ENCODE peak calls at places on chromosomes 11 and 22, in six cellular contexts. K is K562, D is HepG2, X is upper lobe of left lung, B is A549, I is GM12878. A is an unnamed sample.
A peak's percentile ranks its signal among the peaks of the same experiment; 100 is the strongest.

GRCh38 chr22:32776397-32776796 is 25.1 kb upstream of the TIMP3 start:
- ATAC-seq in K (no peak), D (no peak), X (no peak), B (no peak), I (no peak), A (no peak)

GRCh38 chr11:81870066-81870412 is 863.6 kb downstream of the FAM181B start:
- ATAC-seq in K (no peak), D (no peak), X (peak; percentile 15), B (no peak), I (peak; percentile 78), A (no peak)

GRCh38 chr11:14852571-14853177 is 39.4 kb downstream of the CYP2R1 start:
- ATAC-seq in K (peak; percentile 98), D (no peak), X (no peak), B (no peak), I (no peak), A (no peak)

GRCh38 chr22:31247726-31248125 is 35.6 kb downstream of the LIMK2 start:
- ATAC-seq in K (no peak), D (no peak), X (peak; percentile 3), B (no peak), I (no peak), A (no peak)

GRCh38 chr22:24431309-24432034 is 4.1 kb downstream of the ADORA2A start:
- ATAC-seq in K (no peak), D (no peak), X (no peak), B (no peak), I (no peak), A (no peak)

GRCh38 chr11:123168236-123168635 is 26.8 kb downstream of the CLMP start:
- ATAC-seq in K (no peak), D (no peak), X (no peak), B (no peak), I (no peak), A (no peak)

GRCh38 chr22:45235101-45235777 is 5.5 kb downstream of the KIAA0930 start:
- ATAC-seq in K (no peak), D (no peak), X (peak; percentile 17), B (no peak), I (peak; percentile 92), A (no peak)

GRCh38 chr11:128468106-128468505 is 119.3 kb downstream of the ETS1 start:
- ATAC-seq in K (no peak), D (no peak), X (no peak), B (no peak), I (no peak), A (no peak)

GRCh38 chr11:108069947-108070346 is 51.4 kb upstream of the ACAT1 start:
- ATAC-seq in K (no peak), D (no peak), X (no peak), B (no peak), I (peak; percentile 88), A (no peak)

GRCh38 chr22:35642305-35642741 is 5.9 kb upstream of the APOL6 start:
- ATAC-seq in K (no peak), D (peak; percentile 57), X (no peak), B (peak; percentile 50), I (no peak), A (no peak)

GRCh38 chr22:46578251-46578823 is 40.9 kb upstream of the CELSR1 start:
- ATAC-seq in K (peak; percentile 56), D (peak; percentile 11), X (no peak), B (no peak), I (peak; percentile 24), A (no peak)

GRCh38 chr11:86790867-86791849 is 9.2 kb upstream of the PRSS23 start:
- ATAC-seq in K (no peak), D (no peak), X (no peak), B (no peak), I (no peak), A (no peak)

GRCh38 chr22:48586799-48587185 is 1240.9 kb downstream of the BRD1 start:
- ATAC-seq in K (no peak), D (no peak), X (no peak), B (no peak), I (no peak), A (no peak)

GRCh38 chr11:130118636-130119387 is 40.8 kb upstream of the ST14 start:
- ATAC-seq in K (no peak), D (peak; percentile 76), X (no peak), B (no peak), I (peak; percentile 79), A (no peak)

DNA sequence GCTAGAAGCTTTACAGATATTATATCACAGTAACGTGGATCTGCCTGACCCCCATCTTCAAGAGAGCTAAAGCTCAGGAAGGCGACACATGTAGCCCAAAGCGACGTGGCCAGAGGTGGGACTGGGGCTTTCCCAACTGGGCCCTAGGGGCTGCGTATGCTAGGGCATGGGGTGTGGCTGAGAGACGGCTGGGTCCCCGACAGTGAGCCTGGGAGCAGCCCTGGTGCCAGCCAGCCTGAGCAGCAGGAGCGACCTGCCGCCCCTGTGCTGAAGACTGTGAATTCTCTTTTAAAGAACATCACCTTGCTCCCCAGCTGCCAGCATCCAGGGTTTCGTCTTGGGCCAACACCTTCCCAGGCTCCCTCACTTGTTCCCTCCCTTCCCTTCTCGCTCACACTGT is 32.9 kb upstream of the CYP2D6 start:
- ATAC-seq in K (no peak), D (no peak), X (no peak), B (no peak), I (no peak), A (no peak)
- TF ChIP-seq EP300 in K (no peak), D (no peak), X (no peak), B (no peak), I (no peak), A (no peak)

DNA sequence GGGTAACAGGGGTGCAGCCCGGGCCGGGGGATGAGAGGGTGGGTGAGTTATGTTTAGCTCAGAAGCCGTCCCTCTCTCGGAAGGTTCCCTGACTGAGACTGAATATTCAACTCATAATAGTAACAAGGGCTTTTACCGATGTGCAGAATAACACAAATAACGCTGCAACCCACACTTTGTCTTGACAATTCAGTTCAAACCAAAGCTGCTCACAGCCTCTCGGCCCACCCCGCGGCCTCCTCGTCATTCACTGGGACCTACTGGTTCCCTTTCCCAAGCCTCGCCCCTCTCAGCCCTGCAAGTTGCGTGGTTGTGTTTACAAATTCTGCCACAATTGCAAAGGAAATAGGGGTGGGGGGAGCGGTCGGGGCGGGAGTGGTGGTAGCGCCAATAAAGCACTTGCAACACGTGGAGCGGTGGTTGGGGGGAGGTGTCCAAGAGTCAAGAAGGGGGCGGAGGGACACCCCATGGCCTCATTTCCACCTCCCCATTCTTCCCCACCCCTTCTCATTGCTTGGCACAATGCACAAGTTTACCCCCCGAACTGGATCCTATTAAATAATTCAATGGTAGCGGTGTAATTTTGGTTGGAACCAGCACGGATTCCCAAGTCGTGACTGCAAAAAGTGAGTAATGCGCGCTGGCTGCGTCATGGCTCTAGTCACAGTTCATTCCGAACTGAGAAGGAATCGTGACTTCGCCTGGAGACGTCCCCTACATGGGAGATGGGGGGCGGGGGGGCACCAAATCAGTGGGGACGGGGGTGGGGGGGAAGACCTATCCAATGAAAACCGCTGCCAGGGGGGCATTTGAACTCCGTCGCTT is 102.0 kb upstream of the HSD17B12 start:
- ATAC-seq in K (no peak), D (no peak), X (no peak), B (peak; percentile 33), I (no peak), A (no peak)
- H3K4me3 ChIP-seq in K (peak overlapping the region; percentile 47), D (peak overlapping the region; percentile 65), X (peak overlapping the region; percentile 50), B (peak overlapping the region; percentile 65), I (no peak overlapping the region), A (no peak overlapping the region)

DNA sequence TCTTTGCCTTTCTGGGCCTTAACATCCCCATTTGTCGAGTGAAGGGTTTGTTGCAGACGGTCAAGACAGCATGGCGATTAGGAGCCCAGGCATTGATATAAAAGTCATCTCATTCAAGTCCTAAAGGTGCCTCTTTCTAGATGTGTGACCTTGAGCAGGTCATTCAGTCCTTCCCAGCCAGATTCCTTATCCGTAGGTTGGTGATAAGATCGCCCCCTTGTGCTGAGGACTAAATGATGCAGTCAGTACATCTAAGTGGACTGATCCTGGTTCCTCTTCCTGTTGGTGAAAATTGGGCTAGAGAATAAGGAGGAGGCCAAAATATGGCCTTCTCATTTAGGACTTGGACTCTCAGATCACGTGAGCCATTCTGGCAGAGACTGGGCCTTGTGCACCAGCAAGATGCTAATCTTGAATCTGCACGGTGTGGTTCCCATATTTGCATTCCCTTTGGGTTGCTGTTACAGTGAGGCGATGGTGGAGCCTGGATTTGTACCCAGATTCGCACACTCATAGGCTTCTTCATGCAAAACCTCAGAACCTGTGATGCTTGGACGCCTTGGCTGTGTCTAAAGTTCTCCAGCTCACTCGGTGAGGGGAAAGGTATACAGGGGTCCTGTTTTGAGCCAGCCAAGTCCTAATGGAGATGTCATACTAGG is 156.8 kb downstream of the MYO18B start:
- ATAC-seq in K (no peak), D (no peak), X (no peak), B (no peak), I (no peak), A (no peak)
- TF ChIP-seq CTCF in K (no peak), D (peak; percentile 22), X (no peak), B (no peak), I (peak; percentile 45), A (no peak)

GRCh38 chr22:42284230-42284591 is 13.8 kb upstream of the TCF20 start:
- ATAC-seq in K (no peak), D (no peak), X (no peak), B (no peak), I (no peak), A (no peak)

GRCh38 chr22:42282252-42282942 is 11.9 kb upstream of the TCF20 start:
- ATAC-seq in K (no peak), D (peak; percentile 94), X (no peak), B (peak; percentile 31), I (no peak), A (no peak)

GRCh38 chr22:42284643-42285181 is 14.3 kb upstream of the TCF20 start:
- ATAC-seq in K (no peak), D (no peak), X (no peak), B (no peak), I (no peak), A (no peak)

GRCh38 chr22:42282943-42283287 is 12.5 kb upstream of the TCF20 start:
- ATAC-seq in K (no peak), D (peak; percentile 8), X (no peak), B (no peak), I (no peak), A (peak; percentile 9)

GRCh38 chr22:42283288-42284229 is 13.1 kb upstream of the TCF20 start:
- ATAC-seq in K (no peak), D (peak; percentile 29), X (no peak), B (no peak), I (no peak), A (peak; percentile 46)
- TF ChIP-seq EP300 in K (no peak), D (no peak), X (no peak), B (no peak), I (no peak), A (no peak)

DNA sequence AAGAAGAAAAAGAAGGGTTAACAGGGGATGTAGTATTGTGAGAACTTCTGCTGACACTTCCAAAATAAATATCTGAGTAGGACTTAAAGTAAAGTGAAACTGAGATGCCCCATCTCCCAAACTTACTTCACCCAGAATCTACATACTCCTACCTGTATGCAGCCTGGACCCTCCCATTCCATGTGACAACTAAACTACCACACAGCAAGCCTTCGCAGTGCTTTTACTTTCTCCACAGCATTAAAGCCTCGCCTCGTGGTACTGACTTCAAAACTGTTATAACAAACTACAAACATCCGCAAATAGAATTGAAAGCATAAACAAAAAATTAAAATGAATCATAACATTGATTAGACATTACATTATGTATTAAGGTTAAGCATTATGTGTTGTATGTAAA is 988 bp downstream of the MPZL2 start:
- ATAC-seq in K (no peak), D (no peak), X (no peak), B (no peak), I (no peak), A (no peak)
- H3K4me3 ChIP-seq in K (no peak overlapping the region), D (peak overlapping the region; percentile 58), X (peak overlapping the region; percentile 53), B (no peak overlapping the region), I (no peak overlapping the region), A (no peak overlapping the region)

A was measured in gastroesophageal sphincter.